ENCODE peak calls at places on chromosomes 13 and 19, in five cellular contexts. P is sciatic nerve; M is CD4-positive, CD25-positive, alpha-beta regulatory T cell; Y is T-helper 17 cell; X is foreskin keratinocyte. A is an unnamed sample.

GRCh38 chr13:41107584-41108014 is 25.0 kb downstream of the KBTBD6 start:
- ATAC-seq in P (no peak), M (no peak), Y (no peak), X (no peak), A (peak)

GRCh38 chr19:30362156-30362754 is 9.9 kb upstream of the ZNF536 start:
- ATAC-seq in P (no peak), M (no peak), Y (no peak), X (no peak), A (no peak)

GRCh38 chr19:29745253-29745652 is 30.2 kb upstream of the C19orf12 start:
- ATAC-seq in P (no peak), M (no peak), Y (no peak), X (no peak), A (no peak)

GRCh38 chr13:46113596-46113995 is 8.8 kb upstream of the CPB2 start:
- ATAC-seq in P (no peak), M (no peak), Y (no peak), X (peak), A (no peak)

GRCh38 chr13:27192896-27193295 is 21.3 kb upstream of the USP12 start:
- ATAC-seq in P (no peak), M (no peak), Y (no peak), X (no peak), A (no peak)

GRCh38 chr19:4933528-4933927 is 24.2 kb downstream of the UHRF1 start:
- ATAC-seq in P (peak), M (no peak), Y (no peak), X (no peak), A (no peak)

GRCh38 chr19:30065680-30066606 is 123.9 kb downstream of the URI1 start:
- ATAC-seq in P (no peak), M (no peak), Y (no peak), X (no peak), A (no peak)

GRCh38 chr19:38362076-38362945 is 12.1 kb upstream of the PSMD8 start:
- ATAC-seq in P (peak), M (peak), Y (peak), X (peak), A (peak)

GRCh38 chr19:8080832-8081231 is 28.3 kb downstream of the CCL25 start:
- ATAC-seq in P (no peak), M (no peak), Y (no peak), X (no peak), A (no peak)

GRCh38 chr13:113327766-113328391 is 30.8 kb downstream of the LAMP1 start:
- ATAC-seq in P (no peak), M (peak), Y (no peak), X (no peak), A (no peak)

GRCh38 chr19:5621311-5621944 is 1.1 kb downstream of the SAFB2 start:
- ATAC-seq in P (no peak), M (no peak), Y (no peak), X (no peak), A (no peak)

GRCh38 chr13:41952749-41953148 is 8.2 kb downstream of the VWA8 start:
- ATAC-seq in P (no peak), M (no peak), Y (no peak), X (no peak), A (no peak)

GRCh38 chr13:21060063-21060826 is 1.1 kb downstream of the LATS2 start:
- ATAC-seq in P (peak), M (no peak), Y (peak), X (peak), A (peak)

GRCh38 chr13:99704390-99704789 is 203.1 kb downstream of the TM9SF2 start:
- ATAC-seq in P (no peak), M (no peak), Y (no peak), X (no peak), A (no peak)

GRCh38 chr19:13899393-13899792 is 6.5 kb downstream of the BRME1 start:
- ATAC-seq in P (no peak), M (no peak), Y (no peak), X (no peak), A (no peak)

GRCh38 chr13:46571189-46571901 is 18.4 kb downstream of the LRCH1 start:
- ATAC-seq in P (no peak), M (no peak), Y (no peak), X (peak), A (peak)

GRCh38 chr19:913080-913748 is at the start of gene R3HDM4:
- ATAC-seq in P (peak), M (peak), Y (peak), X (peak), A (peak)

GRCh38 chr13:31972453-31972852 is 59.1 kb upstream of the FRY start:
- ATAC-seq in P (no peak), M (no peak), Y (no peak), X (no peak), A (no peak)

GRCh38 chr19:54881884-54882283 is 7.8 kb downstream of the FCAR start:
- ATAC-seq in P (no peak), M (no peak), Y (no peak), X (no peak), A (no peak)

GRCh38 chr19:48770223-48770622 is 14.9 kb downstream of the FGF21 start:
- ATAC-seq in P (peak), M (no peak), Y (no peak), X (peak), A (no peak)

GRCh38 chr19:50341091-50341564 is 12.0 kb upstream of the KCNC3 start:
- ATAC-seq in P (peak), M (peak), Y (peak), X (no peak), A (peak)

GRCh38 chr19:12937243-12938053 is 961 bp upstream of the CALR start:
- ATAC-seq in P (peak), M (no peak), Y (no peak), X (no peak), A (no peak)

GRCh38 chr13:28467886-28468519 is 26.9 kb downstream of the FLT1 start:
- ATAC-seq in P (peak), M (no peak), Y (peak), X (no peak), A (no peak)

GRCh38 chr19:30722236-30722635 is 350.1 kb downstream of the ZNF536 start:
- ATAC-seq in P (no peak), M (no peak), Y (no peak), X (no peak), A (no peak)

A was measured in gastroesophageal sphincter.